ENCODE peak calls at places on chromosomes 4 and X, in seven cellular contexts. S, V, P, Z, K, X and N are unnamed samples. For H3K9me3, the result is how much of the 10 kb centered on the place peaks cover.

GRCh38 chr4:81639248-81639647 is 167.5 kb upstream of the RASGEF1B start:
- DNase-seq in X (no peak), K (no peak), V (no peak), Z (no peak), P (no peak), S (no peak), N (no peak)

GRCh38 chr4:2417196-2417764 is 1.2 kb downstream of the ZFYVE28 start:
- DNase-seq in S (no peak), K (no peak), P (no peak), V (no peak), X (no peak), Z (no peak), N (no peak)

GRCh38 chr4:25107827-25108516 is 52.3 kb downstream of the SEPSECS start:
- DNase-seq in Z (peak), K (no peak), P (no peak), V (no peak), S (no peak), X (no peak), N (no peak)

GRCh38 chr4:180009316-180009715 is 2233.9 kb upstream of the TENM3 start:
- DNase-seq in Z (no peak), P (no peak), S (no peak), K (no peak), X (no peak), V (no peak), N (no peak)

GRCh38 chrX:151488677-151489076 is 74.8 kb upstream of the PASD1 start:
- DNase-seq in S (no peak), V (no peak), X (no peak), P (no peak), K (no peak), Z (no peak), N (no peak)

GRCh38 chr4:24210332-24210902 is 320.6 kb upstream of the PPARGC1A start:
- DNase-seq in P (peak), V (no peak), X (peak), K (no peak), S (no peak), Z (no peak), N (no peak)

GRCh38 chrX:69489625-69490024 is 14.5 kb upstream of the NALF2 start:
- DNase-seq in V (no peak), X (no peak), K (no peak), S (no peak), P (no peak), Z (no peak), N (no peak)

GRCh38 chrX:98380106-98380505 is 1496.4 kb downstream of the RPA4 start:
- DNase-seq in X (no peak), V (no peak), Z (no peak), K (no peak), S (no peak), P (no peak), N (no peak)

GRCh38 chr4:8192748-8193738 is 6.0 kb upstream of the SH3TC1 start:
- DNase-seq in X (peak), P (peak), Z (no peak), V (no peak), S (peak), K (peak), N (no peak)

GRCh38 chr4:40187386-40187913 is 9.4 kb upstream of the RHOH start:
- DNase-seq in S (no peak), P (no peak), K (no peak), V (no peak), Z (no peak), X (no peak), N (no peak)

GRCh38 chrX:117095393-117095792 is 632.6 kb upstream of the CT83 start:
- DNase-seq in S (no peak), V (no peak), Z (no peak), K (no peak), P (no peak), X (no peak), N (no peak)
- H3K9me3 ChIP-seq in S (under half), V (under half), Z (under half), K (under half), P (under half), X (under half), N (under half)

DNA sequence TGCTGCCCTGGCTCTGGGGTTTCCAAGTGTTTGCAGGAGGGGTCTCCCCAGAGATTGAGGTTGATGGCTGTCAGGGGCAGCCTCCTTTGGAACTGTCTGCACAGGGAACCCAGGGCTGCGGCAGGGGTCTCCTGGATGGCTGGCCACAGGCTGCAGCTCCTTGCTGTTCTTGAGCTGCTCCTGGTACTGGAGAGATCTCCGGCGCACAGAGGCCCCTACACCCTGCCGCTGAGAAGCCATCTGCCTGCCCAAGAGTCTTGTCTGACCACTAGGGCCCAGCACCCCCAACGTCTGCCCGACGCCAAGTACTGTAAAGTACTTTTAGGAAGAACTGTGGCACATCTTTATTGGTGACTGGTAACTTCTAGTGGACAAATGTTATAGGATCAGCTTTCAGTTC is 13.5 kb downstream of the STIM2 start:
- DNase-seq in X (no peak), P (no peak), Z (no peak), V (no peak), S (no peak), K (no peak), N (no peak)
- H3K27ac ChIP-seq in X (no peak), P (no peak), Z (no peak), V (peak), S (no peak), K (peak), N (no peak)

GRCh38 chr4:98509641-98510170 is 148.7 kb downstream of the TSPAN5 start:
- DNase-seq in S (no peak), V (no peak), P (no peak), K (no peak), Z (no peak), X (no peak), N (no peak)
- H3K4me3 ChIP-seq in S (no peak), V (no peak), P (no peak), K (no peak), Z (no peak), X (no peak), N (no peak)

GRCh38 chr4:138448169-138448568 is 206.0 kb upstream of the SLC7A11 start:
- DNase-seq in P (no peak), S (no peak), X (no peak), Z (no peak), V (no peak), K (no peak), N (no peak)
- H3K9me3 ChIP-seq in P (under half), S (under half), X (under half), Z (under half), V (under half), K (under half), N (under half)

DNA sequence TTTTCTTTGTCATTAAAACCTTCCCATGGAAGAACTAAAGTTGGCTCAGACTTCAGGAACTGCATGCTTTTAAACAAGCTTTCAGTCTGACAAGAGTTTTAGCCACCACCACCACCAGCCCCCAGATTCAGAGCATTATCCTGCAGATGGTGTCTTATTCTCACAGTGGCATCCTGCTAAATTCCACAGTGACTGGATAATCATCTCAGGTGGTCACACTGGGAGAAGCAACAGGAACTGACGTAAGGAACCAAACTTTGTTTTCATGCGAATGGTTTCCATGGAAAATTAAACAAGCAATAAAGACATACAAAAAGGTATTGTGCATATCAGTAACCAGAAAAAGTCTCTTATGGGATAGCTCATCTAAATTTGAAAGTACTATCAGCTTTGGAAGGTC is 370.7 kb downstream of the FBXW7 start:
- DNase-seq in S (no peak), Z (no peak), K (no peak), P (no peak), V (no peak), X (no peak), N (no peak)
- H3K27ac ChIP-seq in S (no peak), Z (no peak), K (no peak), P (no peak), V (no peak), X (no peak), N (no peak)

GRCh38 chr4:73895201-73896177 is 26.3 kb downstream of the CXCL1 start:
- DNase-seq in V (no peak), S (no peak), P (no peak), X (no peak), Z (no peak), K (no peak), N (no peak)

GRCh38 chr4:73896416-73896815 is 27.2 kb downstream of the CXCL1 start:
- DNase-seq in P (no peak), K (no peak), Z (no peak), S (no peak), X (no peak), V (no peak), N (no peak)

GRCh38 chr4:73901031-73901430 is 31.8 kb downstream of the CXCL1 start:
- DNase-seq in V (no peak), K (no peak), P (no peak), S (no peak), X (no peak), Z (no peak), N (no peak)

GRCh38 chr4:73899321-73899720 is 30.1 kb downstream of the CXCL1 start:
- DNase-seq in X (no peak), V (no peak), P (no peak), K (no peak), S (no peak), Z (no peak), N (no peak)

DNA sequence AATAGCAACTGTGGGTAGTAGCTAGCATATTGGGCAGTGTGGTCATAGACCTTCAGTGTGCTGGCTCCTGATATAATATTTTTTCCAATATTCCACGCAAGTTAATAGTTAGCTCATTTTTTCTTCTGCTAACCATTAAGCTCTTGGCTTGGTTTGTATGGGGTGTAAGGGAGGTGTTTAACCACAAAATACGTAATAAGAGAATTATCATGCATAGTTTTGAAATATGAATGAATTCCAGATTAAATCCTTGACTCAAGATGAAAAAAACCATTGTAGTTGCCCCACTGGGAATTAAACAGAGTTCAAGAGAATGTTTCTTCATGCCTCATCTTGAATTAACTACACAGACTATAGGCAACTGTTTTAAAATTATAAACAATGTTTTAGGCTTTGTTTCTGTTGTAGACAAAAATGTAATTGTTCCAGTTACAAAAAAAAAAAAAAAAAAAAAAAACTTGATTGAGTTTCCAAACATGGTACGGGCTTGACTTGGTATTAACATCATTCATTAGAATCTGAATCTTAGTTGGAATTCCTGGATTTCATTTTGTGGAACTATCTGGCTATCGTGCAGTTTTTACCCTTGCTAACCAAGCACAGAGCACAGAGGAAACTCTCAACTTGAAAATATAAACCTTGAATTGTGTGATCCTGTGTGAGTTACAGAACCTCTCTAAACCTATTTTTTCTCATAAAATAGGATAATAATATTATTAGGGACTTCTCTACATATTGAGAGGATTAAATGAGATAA is 28.4 kb downstream of the CXCL1 start:
- DNase-seq in Z (no peak), S (no peak), X (no peak), V (no peak), P (no peak), K (no peak), N (no peak)
- H3K4me3 ChIP-seq in Z (no peak), S (no peak), X (no peak), V (no peak), P (no peak), K (no peak), N (no peak)

DNA sequence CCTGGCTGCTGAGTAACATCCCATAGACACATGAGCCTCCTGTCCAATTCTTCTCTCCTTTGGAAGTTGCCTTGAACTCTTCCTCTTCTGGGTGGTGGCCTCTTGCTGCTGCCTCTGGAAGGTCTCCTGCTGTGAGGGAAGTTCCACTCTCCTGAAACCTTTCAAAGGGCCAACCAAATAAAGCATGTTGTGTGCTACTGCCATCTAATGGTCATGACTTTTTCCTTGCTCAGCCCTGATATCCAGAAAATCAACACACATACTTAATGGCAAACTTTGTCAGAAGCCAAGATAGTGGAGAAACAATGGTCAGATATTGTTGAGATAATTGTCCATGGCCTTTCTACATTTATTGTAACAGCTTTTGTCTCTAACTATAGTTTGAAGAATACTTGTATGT is 19.1 kb upstream of the ZXDA start:
- DNase-seq in Z (no peak), P (no peak), X (no peak), V (no peak), K (no peak), S (no peak), N (no peak)
- H3K9me3 ChIP-seq in Z (under half), P (under half), X (under half), V (under half), K (under half), S (under half), N (under half)

GRCh38 chr4:182845618-182846017 is 71.6 kb downstream of the DCTD start:
- DNase-seq in S (no peak), K (no peak), V (no peak), Z (no peak), X (no peak), P (no peak), N (no peak)

GRCh38 chr4:182847956-182848450 is 69.2 kb downstream of the DCTD start:
- DNase-seq in X (no peak), K (no peak), P (no peak), Z (no peak), S (no peak), V (no peak), N (no peak)

GRCh38 chr4:182848685-182849084 is 68.5 kb downstream of the DCTD start:
- DNase-seq in Z (no peak), V (no peak), P (no peak), K (no peak), X (no peak), S (no peak), N (no peak)

GRCh38 chr4:182846041-182846440 is 71.1 kb downstream of the DCTD start:
- DNase-seq in X (no peak), P (no peak), S (no peak), K (no peak), V (no peak), Z (no peak), N (no peak)

GRCh38 chr4:182847543-182847942 is 69.6 kb downstream of the DCTD start:
- DNase-seq in S (no peak), Z (no peak), X (no peak), V (no peak), P (no peak), K (no peak), N (no peak)
- H3K27ac ChIP-seq in S (no peak), Z (no peak), X (no peak), V (no peak), P (no peak), K (no peak), N (no peak)